ENCODE peak calls at places on chromosomes 7 and 10, in four cellular contexts. R is GM23248, B is transverse colon, A is H1. F is an unnamed sample. For H3K36me3, the result is how much of the 10 kb centered on the place peaks cover.

GRCh38 chr7:13111230-13111629 is 423.8 kb downstream of the ARL4A start:
- DNase-seq in A (no peak), R (peak), B (no peak), F (no peak)

GRCh38 chr10:101063162-101063525 is 1.4 kb downstream of the KAZALD1 start:
- DNase-seq in B (no peak), R (peak), A (no peak), F (no peak)

GRCh38 chr7:157522954-157523353 is 186.2 kb downstream of the DNAJB6 start:
- DNase-seq in R (no peak), B (no peak), A (no peak), F (no peak)

GRCh38 chr7:45389073-45389872 is 184.9 kb upstream of the ADCY1 start:
- DNase-seq in B (no peak), R (no peak), A (no peak), F (no peak)

GRCh38 chr10:119541459-119542356 is 811 bp downstream of the RGS10 start:
- DNase-seq in R (peak), A (no peak), B (peak), F (no peak)

GRCh38 chr7:49260501-49260900 is 336.2 kb downstream of the CDC14C start:
- DNase-seq in A (no peak), B (no peak), R (no peak), F (no peak)

GRCh38 chr10:131973160-131973951 is 8.4 kb downstream of the BNIP3 start:
- DNase-seq in A (no peak), B (no peak), R (no peak), F (no peak)

GRCh38 chr7:135508853-135509588 is 881 bp downstream of the CNOT4 start:
- DNase-seq in B (peak), R (peak), A (no peak), F (peak)

GRCh38 chr10:86648706-86649426 is 5.5 kb upstream of the OPN4 start:
- DNase-seq in R (peak), A (no peak), B (peak), F (peak)

GRCh38 chr7:106610996-106611886 is 49.7 kb downstream of the CCDC71L start:
- DNase-seq in A (no peak), R (no peak), B (no peak), F (no peak)

GRCh38 chr10:86979977-86980448 is 11.7 kb downstream of the ADIRF start:
- DNase-seq in A (no peak), R (peak), B (peak), F (peak)

GRCh38 chr7:129437190-129437589 is 3.0 kb downstream of the STRIP2 start:
- DNase-seq in A (no peak), B (no peak), R (no peak), F (no peak)

GRCh38 chr7:19375986-19376385 is 230.8 kb upstream of the FERD3L start:
- DNase-seq in R (no peak), A (no peak), B (no peak), F (no peak)

GRCh38 chr10:1538121-1538520 is 199.2 kb downstream of the ADARB2 start:
- DNase-seq in R (no peak), A (no peak), B (no peak), F (no peak)

GRCh38 chr10:5971315-5971832 is 6.0 kb downstream of the IL15RA start:
- DNase-seq in A (no peak), R (peak), B (peak), F (peak)

GRCh38 chr7:102425639-102426267 is 7.6 kb upstream of the ORAI2 start:
- DNase-seq in R (no peak), A (no peak), B (peak), F (peak)

GRCh38 chr7:27167170-27167505 is 1.8 kb upstream of the HOXA9 start:
- DNase-seq in R (peak), A (no peak), B (no peak), F (no peak)

GRCh38 chr10:13003781-13004180 is 2.3 kb upstream of the CCDC3 start:
- DNase-seq in R (no peak), A (no peak), B (no peak), F (no peak)

GRCh38 chr10:85231534-85232270 is 903.3 kb downstream of the CCSER2 start:
- DNase-seq in A (no peak), B (no peak), R (no peak), F (no peak)

GRCh38 chr10:123103944-123104343 is 31.8 kb upstream of the HMX3 start:
- DNase-seq in B (no peak), R (no peak), A (no peak), F (peak)

GRCh38 chr10:52729259-52730104 is 43.1 kb downstream of the MBL2 start:
- DNase-seq in B (no peak), A (no peak), R (peak), F (peak)

GRCh38 chr10:110163841-110164240 is 43.6 kb upstream of the MXI1 start:
- DNase-seq in R (no peak), B (no peak), A (no peak), F (no peak)

GRCh38 chr7:2617710-2617975 is 14.1 kb upstream of the TTYH3 start:
- DNase-seq in B (no peak), A (no peak), R (no peak), F (no peak)

GRCh38 chr10:92729886-92730285 is 40.1 kb downstream of the HHEX start:
- DNase-seq in R (no peak), A (no peak), B (no peak), F (no peak)

GRCh38 chr7:121545418-121545817 is 149.3 kb upstream of the FAM3C start:
- DNase-seq in B (no peak), A (no peak), R (no peak), F (no peak)

GRCh38 chr7:39613577-39613976 is 9.8 kb upstream of the RALA start:
- DNase-seq in B (no peak), R (peak), A (no peak), F (no peak)

DNA sequence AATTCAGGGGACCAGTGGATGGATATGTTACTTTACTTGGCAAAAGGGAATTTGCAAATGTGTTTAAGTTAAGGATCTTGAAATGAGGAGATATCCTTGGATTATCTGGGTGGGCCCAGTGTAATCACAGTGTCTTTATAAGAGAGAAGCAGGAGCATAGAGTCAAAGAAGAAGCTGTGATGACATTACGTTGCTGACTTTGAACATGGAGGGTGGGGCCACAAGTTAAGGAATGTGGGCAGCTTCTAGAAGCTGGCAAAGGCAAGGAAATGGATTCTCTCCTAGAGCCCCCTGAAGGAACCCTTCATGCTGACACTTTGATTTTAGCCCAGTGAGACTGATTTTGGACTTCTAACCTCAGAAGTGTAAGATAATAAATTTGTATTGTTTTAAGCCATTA is 21.8 kb upstream of the SLC26A3 start:
- DNase-seq in B (no peak), A (no peak), R (no peak), F (no peak)
- H3K36me3 ChIP-seq in B (under half), A (under half), R (under half), F (under half)

GRCh38 chr7:55265836-55266235 is 99.3 kb upstream of the LANCL2 start:
- DNase-seq in A (no peak), B (no peak), R (no peak), F (no peak)
- H3K27ac ChIP-seq in A (no peak), B (no peak), R (no peak), F (no peak)

GRCh38 chr10:72886596-72887522 is 6.7 kb upstream of the OIT3 start:
- DNase-seq in B (no peak), R (no peak), A (peak), F (no peak)

GRCh38 chr10:72888151-72888638 is 5.3 kb upstream of the OIT3 start:
- DNase-seq in B (no peak), A (no peak), R (no peak), F (no peak)

GRCh38 chr10:72889391-72889831 is 4.1 kb upstream of the OIT3 start:
- DNase-seq in B (no peak), A (no peak), R (peak), F (no peak)

GRCh38 chr10:72883861-72884260 is 9.7 kb upstream of the OIT3 start:
- DNase-seq in A (no peak), R (no peak), B (no peak), F (no peak)

DNA sequence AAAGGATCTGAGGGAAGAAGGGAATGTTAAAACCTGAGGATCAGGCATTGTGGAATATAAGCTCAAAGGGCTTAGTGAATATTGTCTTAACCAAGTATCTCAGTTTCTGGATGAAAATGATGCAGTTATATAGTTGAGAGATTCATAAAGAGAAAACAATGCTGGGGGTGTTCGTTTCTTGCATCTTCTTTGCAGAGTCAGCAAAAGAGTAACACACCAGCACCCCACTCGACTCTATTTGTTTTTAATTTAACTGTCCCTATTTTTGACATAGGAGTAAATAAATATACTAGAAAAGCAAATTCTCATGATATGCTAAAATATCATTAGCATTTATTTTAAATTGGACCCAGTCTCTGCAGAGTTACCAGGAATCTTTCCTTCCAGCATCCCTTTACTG is 7.6 kb upstream of the OIT3 start:
- DNase-seq in A (no peak), R (no peak), B (no peak), F (no peak)
- H3K36me3 ChIP-seq in A (under half), R (under half), B (under half), F (under half)

GRCh38 chr10:91630592-91630991 is 2.3 kb downstream of the PPP1R3C start:
- DNase-seq in R (no peak), B (no peak), A (no peak), F (no peak)
- H3K27ac ChIP-seq in R (peak), B (no peak), A (no peak), F (no peak)

GRCh38 chr7:5222861-5223411 is 32.9 kb downstream of the WIPI2 start:
- DNase-seq in B (no peak), A (no peak), R (no peak), F (no peak)
- H3K36me3 ChIP-seq in B (half or more), A (under half), R (half or more), F (under half)

GRCh38 chr10:15491856-15492255 is 120.8 kb upstream of the FAM171A1 start:
- DNase-seq in B (no peak), A (no peak), R (no peak), F (no peak)

GRCh38 chr10:15489431-15489830 is 118.3 kb upstream of the FAM171A1 start:
- DNase-seq in B (no peak), A (no peak), R (no peak), F (no peak)

DNA sequence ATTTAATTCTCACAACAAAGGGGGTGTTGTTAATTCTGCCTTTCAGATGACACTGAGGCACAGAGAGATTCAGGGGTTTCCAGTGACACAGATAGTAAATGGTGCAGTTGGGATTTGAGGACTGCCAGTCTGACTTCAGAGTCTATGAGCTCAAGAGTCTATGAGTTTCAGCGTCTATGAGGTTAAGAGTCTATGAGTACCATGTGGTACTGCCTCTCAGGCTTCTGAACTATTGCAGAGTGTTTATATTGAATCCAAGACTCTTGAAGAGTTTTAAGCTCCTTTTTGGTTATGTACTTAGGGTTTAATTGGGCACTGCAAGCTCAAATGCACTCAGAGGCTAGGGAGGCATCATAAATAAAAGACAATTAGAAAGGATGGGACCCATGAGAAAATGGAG is 123.8 kb upstream of the FAM171A1 start:
- DNase-seq in R (no peak), B (no peak), A (no peak), F (no peak)
- H3K27ac ChIP-seq in R (no peak), B (no peak), A (no peak), F (no peak)

F was measured in small intestine.